ENCODE peak calls at places on chromosomes 12 and 14, in seven cellular contexts. One of them, this sample, is unnamed. For H3K9me3 and H3K36me3, the result is how much of the 10 kb centered on the place peaks cover.

GRCh38 chr14:102215071-102215470 is 75.4 kb downstream of the WDR20 start:
- DNase-seq in PC-3: peak
- DNase-seq in CD4-positive, CD25-positive, alpha-beta regulatory T cell: no peak
- DNase-seq in IMR-90: peak
- DNase-seq in fibroblast of lung: peak
- DNase-seq in heart right ventricle: no peak
- DNase-seq in RWPE2: no peak
- DNase-seq in this sample: peak

GRCh38 chr14:93970967-93971634 is 5.3 kb downstream of the ASB2 start:
- DNase-seq in fibroblast of lung: no peak
- DNase-seq in RWPE2: no peak
- DNase-seq in CD4-positive, CD25-positive, alpha-beta regulatory T cell: peak
- DNase-seq in heart right ventricle: no peak
- DNase-seq in IMR-90: peak
- DNase-seq in PC-3: no peak
- DNase-seq in this sample: no peak

GRCh38 chr14:55136868-55137785 is 8.1 kb downstream of the LGALS3 start:
- DNase-seq in heart right ventricle: peak
- DNase-seq in RWPE2: no peak
- DNase-seq in IMR-90: peak
- DNase-seq in PC-3: no peak
- DNase-seq in fibroblast of lung: peak
- DNase-seq in CD4-positive, CD25-positive, alpha-beta regulatory T cell: no peak
- DNase-seq in this sample: no peak

GRCh38 chr14:46063872-46064271 is 587.7 kb downstream of the RPL10L start:
- DNase-seq in heart right ventricle: no peak
- DNase-seq in RWPE2: no peak
- DNase-seq in IMR-90: no peak
- DNase-seq in CD4-positive, CD25-positive, alpha-beta regulatory T cell: no peak
- DNase-seq in PC-3: peak
- DNase-seq in fibroblast of lung: no peak
- DNase-seq in this sample: peak

GRCh38 chr14:32201196-32201815 is 539 bp upstream of the RNU6-7 start:
- DNase-seq in CD4-positive, CD25-positive, alpha-beta regulatory T cell: peak
- DNase-seq in PC-3: peak
- DNase-seq in IMR-90: peak
- DNase-seq in heart right ventricle: peak
- DNase-seq in RWPE2: peak
- DNase-seq in fibroblast of lung: peak
- DNase-seq in this sample: peak

GRCh38 chr12:45655186-45655585 is 74.3 kb upstream of the ARID2 start:
- DNase-seq in IMR-90: peak
- DNase-seq in heart right ventricle: no peak
- DNase-seq in PC-3: peak
- DNase-seq in RWPE2: no peak
- DNase-seq in CD4-positive, CD25-positive, alpha-beta regulatory T cell: peak
- DNase-seq in fibroblast of lung: no peak
- DNase-seq in this sample: no peak

GRCh38 chr12:105025890-105026289 is 39.8 kb downstream of the NOPCHAP1 start:
- DNase-seq in heart right ventricle: no peak
- DNase-seq in fibroblast of lung: peak
- DNase-seq in PC-3: peak
- DNase-seq in CD4-positive, CD25-positive, alpha-beta regulatory T cell: no peak
- DNase-seq in IMR-90: peak
- DNase-seq in RWPE2: no peak
- DNase-seq in this sample: peak

GRCh38 chr12:122646568-122647220 is 56.5 kb downstream of the HCAR2 start:
- DNase-seq in CD4-positive, CD25-positive, alpha-beta regulatory T cell: peak
- DNase-seq in heart right ventricle: no peak
- DNase-seq in IMR-90: peak
- DNase-seq in fibroblast of lung: peak
- DNase-seq in RWPE2: no peak
- DNase-seq in PC-3: peak
- DNase-seq in this sample: peak

GRCh38 chr12:89721291-89721987 is 12.8 kb upstream of the ATP2B1 start:
- DNase-seq in fibroblast of lung: no peak
- DNase-seq in RWPE2: no peak
- DNase-seq in IMR-90: no peak
- DNase-seq in heart right ventricle: no peak
- DNase-seq in CD4-positive, CD25-positive, alpha-beta regulatory T cell: no peak
- DNase-seq in PC-3: no peak
- DNase-seq in this sample: no peak

GRCh38 chr12:1184402-1184801 is 193.4 kb downstream of the ERC1 start:
- DNase-seq in CD4-positive, CD25-positive, alpha-beta regulatory T cell: no peak
- DNase-seq in heart right ventricle: no peak
- DNase-seq in fibroblast of lung: no peak
- DNase-seq in IMR-90: peak
- DNase-seq in PC-3: peak
- DNase-seq in RWPE2: no peak
- DNase-seq in this sample: no peak

GRCh38 chr12:55696796-55697462 is 10.8 kb downstream of the ITGA7 start:
- DNase-seq in PC-3: no peak
- DNase-seq in heart right ventricle: no peak
- DNase-seq in IMR-90: no peak
- DNase-seq in fibroblast of lung: no peak
- DNase-seq in RWPE2: no peak
- DNase-seq in CD4-positive, CD25-positive, alpha-beta regulatory T cell: no peak
- DNase-seq in this sample: no peak

GRCh38 chr14:34470319-34470718 is 8.3 kb upstream of the SPTSSA start:
- DNase-seq in fibroblast of lung: no peak
- DNase-seq in CD4-positive, CD25-positive, alpha-beta regulatory T cell: no peak
- DNase-seq in heart right ventricle: no peak
- DNase-seq in RWPE2: no peak
- DNase-seq in PC-3: no peak
- DNase-seq in IMR-90: no peak
- DNase-seq in this sample: no peak

GRCh38 chr14:103846569-103847438 is 571 bp downstream of the PPP1R13B start:
- DNase-seq in IMR-90: no peak
- DNase-seq in fibroblast of lung: no peak
- DNase-seq in heart right ventricle: peak
- DNase-seq in RWPE2: no peak
- DNase-seq in CD4-positive, CD25-positive, alpha-beta regulatory T cell: peak
- DNase-seq in PC-3: peak
- DNase-seq in this sample: peak

GRCh38 chr12:41439134-41439533 is 251.0 kb downstream of the PDZRN4 start:
- DNase-seq in heart right ventricle: no peak
- DNase-seq in IMR-90: no peak
- DNase-seq in PC-3: no peak
- DNase-seq in RWPE2: no peak
- DNase-seq in CD4-positive, CD25-positive, alpha-beta regulatory T cell: no peak
- DNase-seq in fibroblast of lung: no peak
- DNase-seq in this sample: no peak

GRCh38 chr12:52537101-52537500 is 15.8 kb downstream of the KRT71 start:
- DNase-seq in heart right ventricle: no peak
- DNase-seq in CD4-positive, CD25-positive, alpha-beta regulatory T cell: no peak
- DNase-seq in IMR-90: no peak
- DNase-seq in RWPE2: no peak
- DNase-seq in PC-3: no peak
- DNase-seq in fibroblast of lung: no peak
- DNase-seq in this sample: no peak

GRCh38 chr12:119964876-119965275 is 24.2 kb upstream of the BICDL1 start:
- DNase-seq in heart right ventricle: no peak
- DNase-seq in CD4-positive, CD25-positive, alpha-beta regulatory T cell: no peak
- DNase-seq in RWPE2: no peak
- DNase-seq in fibroblast of lung: no peak
- DNase-seq in PC-3: no peak
- DNase-seq in IMR-90: no peak
- DNase-seq in this sample: no peak

GRCh38 chr12:109036975-109037374 is 15.4 kb upstream of the USP30 start:
- DNase-seq in PC-3: no peak
- DNase-seq in RWPE2: no peak
- DNase-seq in fibroblast of lung: no peak
- DNase-seq in heart right ventricle: no peak
- DNase-seq in CD4-positive, CD25-positive, alpha-beta regulatory T cell: no peak
- DNase-seq in IMR-90: no peak
- DNase-seq in this sample: no peak

GRCh38 chr12:109027767-109028166 is 6.9 kb upstream of the SVOP start:
- DNase-seq in PC-3: peak
- DNase-seq in IMR-90: peak
- DNase-seq in heart right ventricle: no peak
- DNase-seq in fibroblast of lung: peak
- DNase-seq in CD4-positive, CD25-positive, alpha-beta regulatory T cell: no peak
- DNase-seq in RWPE2: no peak
- DNase-seq in this sample: no peak

GRCh38 chr12:109029411-109029810 is 8.5 kb upstream of the SVOP start:
- DNase-seq in RWPE2: no peak
- DNase-seq in IMR-90: no peak
- DNase-seq in PC-3: no peak
- DNase-seq in CD4-positive, CD25-positive, alpha-beta regulatory T cell: no peak
- DNase-seq in fibroblast of lung: no peak
- DNase-seq in heart right ventricle: no peak
- DNase-seq in this sample: no peak

GRCh38 chr12:109033239-109034196 is 12.7 kb upstream of the SVOP start:
- DNase-seq in heart right ventricle: no peak
- DNase-seq in RWPE2: no peak
- DNase-seq in IMR-90: no peak
- DNase-seq in fibroblast of lung: no peak
- DNase-seq in CD4-positive, CD25-positive, alpha-beta regulatory T cell: no peak
- DNase-seq in PC-3: no peak
- DNase-seq in this sample: no peak
- H3K4me3 ChIP-seq in heart right ventricle: no peak
- H3K4me3 ChIP-seq in RWPE2: no peak
- H3K4me3 ChIP-seq in IMR-90: no peak
- H3K4me3 ChIP-seq in fibroblast of lung: no peak
- H3K4me3 ChIP-seq in CD4-positive, CD25-positive, alpha-beta regulatory T cell: no peak
- H3K4me3 ChIP-seq in PC-3: no peak
- H3K4me3 ChIP-seq in this sample: no peak

DNA sequence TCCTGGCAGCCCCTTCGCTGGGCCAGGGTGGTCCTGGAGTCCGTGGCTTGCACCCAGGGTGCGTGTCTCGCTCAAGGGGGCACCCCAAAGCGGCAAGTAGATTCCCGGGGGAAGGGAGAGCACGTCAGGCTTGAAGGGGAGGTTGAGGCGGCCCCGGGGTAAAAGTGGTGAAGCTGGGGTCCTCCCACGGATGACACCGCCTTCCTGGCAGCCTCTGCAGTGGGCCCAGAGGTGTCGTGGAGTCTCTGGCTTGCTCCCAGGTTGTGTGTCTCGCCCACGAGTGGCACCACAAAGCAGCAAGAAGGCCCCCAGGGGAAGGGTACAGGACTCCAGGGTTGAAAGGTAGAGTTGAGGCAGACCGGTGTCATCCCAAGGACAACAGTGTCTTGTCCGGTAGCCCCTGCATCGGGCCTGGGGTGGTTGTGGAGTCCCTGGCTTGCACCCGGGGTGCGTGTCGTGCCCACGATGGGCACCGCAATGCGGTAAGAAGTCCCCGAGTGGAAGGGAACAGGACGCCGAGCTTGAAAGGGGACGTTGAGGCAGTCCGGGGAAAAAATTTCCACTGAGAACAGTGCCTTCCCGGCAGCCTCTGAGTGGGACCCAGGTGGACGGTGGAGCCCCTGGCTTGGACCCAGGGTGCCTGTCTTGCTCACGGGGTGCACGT is 158.0 kb upstream of the ALG10B start:
- DNase-seq in heart right ventricle: no peak
- DNase-seq in IMR-90: no peak
- DNase-seq in CD4-positive, CD25-positive, alpha-beta regulatory T cell: no peak
- DNase-seq in PC-3: no peak
- DNase-seq in RWPE2: no peak
- DNase-seq in fibroblast of lung: no peak
- DNase-seq in this sample: no peak
- H3K9me3 ChIP-seq in heart right ventricle: under half
- H3K9me3 ChIP-seq in IMR-90: half or more
- H3K9me3 ChIP-seq in CD4-positive, CD25-positive, alpha-beta regulatory T cell: under half
- H3K9me3 ChIP-seq in PC-3: under half
- H3K9me3 ChIP-seq in RWPE2: under half
- H3K9me3 ChIP-seq in fibroblast of lung: under half
- H3K9me3 ChIP-seq in this sample: under half

DNA sequence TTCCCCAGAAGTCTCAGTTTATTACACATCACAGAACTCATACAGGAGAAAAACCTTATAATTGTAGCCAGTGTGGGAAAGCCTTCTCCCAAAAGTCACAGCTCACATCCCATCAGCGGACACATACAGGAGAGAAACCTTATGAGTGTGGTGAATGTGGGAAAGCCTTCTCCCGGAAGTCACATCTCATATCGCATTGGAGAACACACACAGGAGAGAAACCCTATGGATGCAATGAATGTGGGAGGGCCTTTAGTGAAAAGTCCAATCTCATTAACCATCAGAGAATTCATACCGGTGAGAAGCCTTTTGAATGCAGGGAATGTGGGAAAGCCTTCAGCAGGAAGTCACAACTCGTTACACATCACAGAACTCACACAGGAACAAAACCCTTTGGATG is 20.1 kb downstream of the ZNF84 start:
- DNase-seq in fibroblast of lung: peak
- DNase-seq in RWPE2: no peak
- DNase-seq in PC-3: no peak
- DNase-seq in CD4-positive, CD25-positive, alpha-beta regulatory T cell: no peak
- DNase-seq in IMR-90: peak
- DNase-seq in heart right ventricle: no peak
- DNase-seq in this sample: no peak
- H3K36me3 ChIP-seq in fibroblast of lung: under half
- H3K36me3 ChIP-seq in RWPE2: under half
- H3K36me3 ChIP-seq in PC-3: under half
- H3K36me3 ChIP-seq in CD4-positive, CD25-positive, alpha-beta regulatory T cell: under half
- H3K36me3 ChIP-seq in IMR-90: under half
- H3K36me3 ChIP-seq in heart right ventricle: half or more
- H3K36me3 ChIP-seq in this sample: half or more

GRCh38 chr12:125381373-125381772 is 316.1 kb downstream of the AACS start:
- DNase-seq in IMR-90: no peak
- DNase-seq in heart right ventricle: no peak
- DNase-seq in fibroblast of lung: no peak
- DNase-seq in PC-3: no peak
- DNase-seq in RWPE2: no peak
- DNase-seq in CD4-positive, CD25-positive, alpha-beta regulatory T cell: no peak
- DNase-seq in this sample: no peak

GRCh38 chr12:125373375-125373774 is 308.1 kb downstream of the AACS start:
- DNase-seq in fibroblast of lung: no peak
- DNase-seq in heart right ventricle: no peak
- DNase-seq in CD4-positive, CD25-positive, alpha-beta regulatory T cell: no peak
- DNase-seq in IMR-90: no peak
- DNase-seq in PC-3: no peak
- DNase-seq in RWPE2: no peak
- DNase-seq in this sample: no peak

GRCh38 chr12:125376422-125376821 is 311.2 kb downstream of the AACS start:
- DNase-seq in IMR-90: no peak
- DNase-seq in PC-3: no peak
- DNase-seq in RWPE2: no peak
- DNase-seq in heart right ventricle: no peak
- DNase-seq in fibroblast of lung: no peak
- DNase-seq in CD4-positive, CD25-positive, alpha-beta regulatory T cell: no peak
- DNase-seq in this sample: no peak

GRCh38 chr12:125382896-125383295 is 317.7 kb downstream of the AACS start:
- DNase-seq in RWPE2: no peak
- DNase-seq in heart right ventricle: no peak
- DNase-seq in PC-3: no peak
- DNase-seq in IMR-90: no peak
- DNase-seq in CD4-positive, CD25-positive, alpha-beta regulatory T cell: no peak
- DNase-seq in fibroblast of lung: no peak
- DNase-seq in this sample: no peak

DNA sequence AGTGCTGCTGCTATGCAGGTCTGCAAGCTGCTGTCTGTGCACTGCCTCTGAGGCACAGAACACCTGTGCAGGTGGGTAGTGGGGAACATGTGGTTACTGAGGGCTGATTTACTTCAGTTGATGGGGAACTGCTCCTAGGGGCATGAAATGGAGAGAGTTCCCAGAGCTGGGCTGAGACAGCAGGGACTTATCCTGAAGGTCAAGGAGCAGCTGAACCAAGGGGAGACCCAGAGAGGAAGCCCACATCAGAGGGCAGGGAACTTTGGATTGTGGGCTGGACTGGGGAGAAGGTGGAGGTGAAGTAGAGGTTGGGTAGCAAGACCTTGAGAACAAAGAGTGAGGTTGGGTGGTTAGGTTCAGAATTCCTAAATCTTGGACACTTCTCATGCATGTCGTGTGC is 311.9 kb downstream of the AACS start:
- DNase-seq in IMR-90: no peak
- DNase-seq in heart right ventricle: no peak
- DNase-seq in fibroblast of lung: no peak
- DNase-seq in CD4-positive, CD25-positive, alpha-beta regulatory T cell: no peak
- DNase-seq in PC-3: no peak
- DNase-seq in RWPE2: no peak
- DNase-seq in this sample: no peak
- H3K4me3 ChIP-seq in IMR-90: no peak
- H3K4me3 ChIP-seq in heart right ventricle: no peak
- H3K4me3 ChIP-seq in fibroblast of lung: no peak
- H3K4me3 ChIP-seq in CD4-positive, CD25-positive, alpha-beta regulatory T cell: no peak
- H3K4me3 ChIP-seq in PC-3: no peak
- H3K4me3 ChIP-seq in RWPE2: no peak
- H3K4me3 ChIP-seq in this sample: no peak

This sample was measured in MG63.